ENCODE peak calls at places on chromosomes 3 and 15, in nine cellular contexts. M is mucosa of descending colon; A is left ventricle myocardium inferior; D is cardiac fibroblast; N is CD4-positive, alpha-beta T cell; E is kidney; U is nephron progenitor cell; J is bronchial epithelial cell; B is endodermal cell. X is an unnamed sample.
A peak's percentile ranks its signal among the peaks of the same experiment; 100 is the strongest.

GRCh38 chr15:88498991-88499390 is 31.5 kb downstream of the MRPS11 start:
- DNase-seq in N (no peak), E (no peak), B (no peak), J (no peak), M (no peak), D (no peak), U (no peak), A (peak; percentile 28), X (no peak)

GRCh38 chr3:184261270-184262165 is at the start of gene CAMK2N2:
- DNase-seq in J (no peak), B (peak; percentile 95), N (peak; percentile 55), M (no peak), U (peak; percentile 78), E (peak; percentile 80), D (peak; percentile 69), A (peak; percentile 46), X (peak; percentile 25)

GRCh38 chr3:138371070-138371950 is 22.9 kb downstream of the MRAS start:
- DNase-seq in J (no peak), U (no peak), M (no peak), B (no peak), N (no peak), E (no peak), A (no peak), D (no peak), X (no peak)

GRCh38 chr15:66775127-66776105 is 73.4 kb downstream of the SMAD6 start:
- DNase-seq in A (no peak), E (peak; percentile 88), N (no peak), D (peak; percentile 67), M (no peak), J (no peak), U (no peak), B (no peak), X (peak; percentile 25)

GRCh38 chr15:52503788-52504496 is 24.7 kb downstream of the MYO5A start:
- DNase-seq in A (no peak), B (no peak), D (peak; percentile 24), M (no peak), N (no peak), U (no peak), J (peak; percentile 79), E (no peak), X (no peak)

GRCh38 chr3:14289590-14290453 is 111.2 kb downstream of the LSM3 start:
- DNase-seq in E (no peak), B (no peak), M (no peak), U (no peak), D (peak; percentile 83), A (no peak), J (peak; percentile 56), N (no peak), X (peak; percentile 89)

GRCh38 chr15:68328485-68328884 is 50.9 kb downstream of the FEM1B start:
- DNase-seq in D (no peak), A (no peak), J (no peak), N (no peak), E (peak; percentile 6), B (no peak), M (no peak), U (no peak), X (no peak)

GRCh38 chr3:155079795-155080546 is at the start of gene MME:
- DNase-seq in E (peak; percentile 79), D (peak; percentile 86), N (no peak), J (no peak), B (peak; percentile 94), U (peak; percentile 79), M (peak; percentile 49), A (peak; percentile 29), X (peak; percentile 80)

GRCh38 chr3:14007006-14007405 is 117.7 kb downstream of the CHCHD4 start:
- DNase-seq in U (no peak), A (no peak), N (no peak), D (no peak), E (no peak), J (no peak), M (no peak), B (no peak), X (no peak)

GRCh38 chr3:63689285-63689684 is 36.8 kb downstream of the SNTN start:
- DNase-seq in B (no peak), E (no peak), N (no peak), U (no peak), M (no peak), D (no peak), J (no peak), A (no peak), X (peak; percentile 43)

GRCh38 chr3:155491696-155492095 is 198.2 kb upstream of the STRIT1 start:
- DNase-seq in A (no peak), N (no peak), M (no peak), D (no peak), U (no peak), J (no peak), B (no peak), E (no peak), X (no peak)

GRCh38 chr3:78277220-78277619 is 1237.3 kb downstream of the ROBO2 start:
- DNase-seq in E (no peak), N (no peak), M (no peak), A (no peak), U (no peak), D (no peak), B (no peak), J (no peak), X (no peak)

GRCh38 chr3:78275420-78275852 is 1235.5 kb downstream of the ROBO2 start:
- DNase-seq in A (no peak), D (no peak), M (no peak), N (no peak), B (no peak), J (no peak), E (no peak), U (no peak), X (no peak)

GRCh38 chr3:78277793-78278192 is 1237.9 kb downstream of the ROBO2 start:
- DNase-seq in E (no peak), U (no peak), N (no peak), M (no peak), B (no peak), J (no peak), A (no peak), D (no peak), X (no peak)

GRCh38 chr3:78279066-78279465 is 1239.2 kb downstream of the ROBO2 start:
- DNase-seq in N (no peak), A (no peak), J (no peak), M (no peak), D (no peak), E (no peak), U (no peak), B (no peak), X (no peak)

GRCh38 chr3:78274475-78275065 is 1234.7 kb downstream of the ROBO2 start:
- DNase-seq in B (no peak), N (no peak), A (no peak), E (no peak), U (no peak), M (no peak), D (no peak), J (no peak), X (no peak)
- TF ChIP-seq CTCF in B (peak; percentile 53), N (no peak), A (no peak), E (no peak), U (no peak), M (no peak), D (no peak), J (no peak), X (no peak)

GRCh38 chr3:106348142-106348690 is 479.4 kb upstream of the CBLB start:
- DNase-seq in E (no peak), U (no peak), N (no peak), A (no peak), D (no peak), M (no peak), J (no peak), B (no peak), X (no peak)
- TF ChIP-seq CTCF in E (no peak), U (no peak), N (no peak), A (no peak), D (no peak), M (no peak), J (no peak), B (no peak), X (no peak)

DNA sequence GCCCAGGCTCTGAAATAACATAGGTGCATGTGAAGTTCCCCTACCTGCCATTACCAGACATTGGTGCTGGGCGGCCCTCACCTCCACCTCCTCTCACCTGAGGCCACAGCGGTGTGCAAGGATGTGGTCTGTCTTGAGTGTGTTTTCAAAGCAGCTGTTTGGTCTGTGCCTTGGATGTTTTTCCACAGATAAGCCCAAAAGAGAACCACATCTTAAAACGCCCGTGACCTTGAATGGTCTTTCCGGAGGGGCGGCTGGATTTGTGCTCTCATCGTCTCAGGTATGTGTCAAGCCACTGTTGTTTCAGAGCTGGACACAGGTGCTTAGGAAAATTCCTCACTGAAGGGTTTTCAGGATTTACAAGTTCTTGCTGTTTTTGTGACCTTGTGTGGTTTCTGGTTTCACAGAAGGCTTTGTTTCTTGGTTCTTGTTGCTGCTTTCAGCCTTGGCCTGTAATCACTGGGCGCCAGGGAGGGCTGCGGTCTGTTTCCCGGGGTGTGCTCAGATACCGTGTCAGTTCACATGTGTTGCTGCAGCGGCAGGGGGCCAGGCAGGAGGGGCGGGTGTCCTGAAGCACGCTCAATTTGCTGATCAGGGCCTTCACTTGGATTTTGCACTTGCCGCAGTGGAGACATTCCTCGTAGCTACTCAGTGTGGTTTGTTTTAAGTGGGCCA is 128.4 kb downstream of the IGF1R start:
- DNase-seq in U (peak; percentile 68), A (peak; percentile 42), E (peak; percentile 92), D (peak; percentile 52), M (no peak), J (no peak), N (no peak), B (no peak), X (peak; percentile 85)
- TF ChIP-seq CTCF in U (no peak), A (no peak), E (no peak), D (no peak), M (no peak), J (no peak), N (no peak), B (no peak), X (no peak)

DNA sequence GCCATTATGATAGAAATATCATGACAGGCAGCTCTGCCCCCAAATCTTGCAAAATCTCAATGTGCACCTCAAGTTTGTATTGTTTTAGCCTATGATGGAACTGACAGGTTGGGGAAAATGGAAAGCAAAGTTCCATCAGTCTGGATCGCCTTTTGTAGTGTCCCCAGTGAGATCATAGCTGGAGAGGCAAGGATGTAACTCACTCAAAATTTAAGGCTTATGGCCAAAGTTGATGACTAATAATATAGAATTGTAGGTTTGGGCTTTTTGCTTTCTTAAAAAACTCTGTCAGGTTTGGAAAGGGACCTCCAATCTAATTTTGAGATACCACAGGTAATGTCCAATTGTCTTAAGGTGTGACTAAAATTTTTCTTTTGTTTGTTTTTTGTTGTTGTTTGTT is 1.4 kb upstream of the ACP3 start:
- DNase-seq in E (no peak), N (no peak), D (peak; percentile 32), U (no peak), M (no peak), J (peak; percentile 34), A (no peak), B (no peak), X (no peak)
- TF ChIP-seq CTCF in E (no peak), N (no peak), D (no peak), U (no peak), M (no peak), J (no peak), A (no peak), B (no peak), X (no peak)